ENCODE peak calls at places on chromosome 2, in nine cellular contexts. W is T-cell, D is HTR-8/SVneo, N is GM03348, R is left colon, J is MV-4-11, S is pancreas, A is left ventricle myocardium superior, U is NCI-H345. P is an unnamed sample.

GRCh38 chr2:189249901-189250300 is 70.3 kb upstream of the COL5A2 start:
- DNase-seq in R (no peak), U (no peak), D (no peak), S (no peak), A (no peak), W (no peak), J (no peak), N (no peak), P (no peak)

GRCh38 chr2:234293973-234294372 is 202.9 kb downstream of the ARL4C start:
- DNase-seq in R (no peak), D (no peak), N (no peak), A (no peak), U (no peak), S (no peak), W (no peak), J (no peak), P (no peak)

GRCh38 chr2:151302286-151302878 is 12.9 kb upstream of the NMI start:
- DNase-seq in A (no peak), U (no peak), D (no peak), S (no peak), J (no peak), W (no peak), R (no peak), N (no peak), P (no peak)

GRCh38 chr2:221779614-221780067 is 207.5 kb upstream of the EPHA4 start:
- DNase-seq in D (no peak), W (no peak), J (no peak), S (no peak), N (peak), R (peak), A (no peak), U (no peak), P (no peak)

GRCh38 chr2:200380139-200380561 is 73.7 kb downstream of the SPATS2L start:
- DNase-seq in N (no peak), R (no peak), W (no peak), S (no peak), A (no peak), D (no peak), U (peak), J (no peak), P (peak)

GRCh38 chr2:128941676-128942075 is 623.0 kb upstream of the HS6ST1 start:
- DNase-seq in S (peak), R (no peak), J (no peak), N (no peak), D (no peak), U (peak), W (no peak), A (no peak), P (peak)

GRCh38 chr2:240419321-240419720 is 16.1 kb upstream of the GPC1 start:
- DNase-seq in A (peak), U (no peak), J (no peak), S (peak), W (no peak), R (no peak), D (no peak), N (no peak), P (no peak)

GRCh38 chr2:183614797-183615429 is 490.7 kb downstream of the NUP35 start:
- DNase-seq in J (no peak), W (no peak), D (no peak), A (peak), S (no peak), U (peak), R (no peak), N (no peak), P (no peak)

GRCh38 chr2:222545821-222546540 is 109.9 kb downstream of the FARSB start:
- DNase-seq in W (no peak), D (no peak), R (no peak), U (no peak), N (no peak), S (no peak), A (no peak), J (peak), P (no peak)

GRCh38 chr2:31965094-31965493 is 45.7 kb downstream of the MEMO1 start:
- DNase-seq in S (no peak), W (no peak), A (no peak), N (no peak), D (no peak), R (no peak), J (no peak), U (no peak), P (no peak)

GRCh38 chr2:120748741-120749140 is 13.1 kb downstream of the GLI2 start:
- DNase-seq in S (no peak), A (no peak), U (no peak), R (no peak), W (no peak), D (no peak), J (no peak), N (no peak), P (no peak)

GRCh38 chr2:655626-656025 is 21.6 kb downstream of the TMEM18 start:
- DNase-seq in R (no peak), D (no peak), U (no peak), W (no peak), J (no peak), N (peak), A (no peak), S (no peak), P (no peak)

GRCh38 chr2:239293450-239294430 is 107.1 kb downstream of the HDAC4 start:
- DNase-seq in J (no peak), U (no peak), W (no peak), R (peak), N (no peak), D (no peak), S (no peak), A (no peak), P (peak)

GRCh38 chr2:137659616-137660015 is 304.7 kb upstream of the HNMT start:
- DNase-seq in N (peak), J (no peak), S (no peak), A (no peak), W (no peak), D (peak), R (no peak), U (peak), P (peak)

GRCh38 chr2:177239934-177240600 is 24.5 kb downstream of the NFE2L2 start:
- DNase-seq in S (no peak), U (no peak), D (peak), J (peak), W (no peak), R (peak), N (peak), A (no peak), P (no peak)

GRCh38 chr2:200585730-200586643 is at the start of gene AOX1:
- DNase-seq in N (peak), S (peak), D (no peak), A (peak), J (no peak), U (peak), R (peak), W (no peak), P (peak)

GRCh38 chr2:42049411-42050349 is 1.9 kb downstream of the PKDCC start:
- DNase-seq in S (no peak), W (no peak), J (no peak), D (no peak), R (no peak), A (peak), U (no peak), N (peak), P (no peak)

GRCh38 chr2:47236503-47237215 is 81.6 kb upstream of the STPG4 start:
- DNase-seq in W (no peak), D (no peak), A (no peak), U (no peak), R (no peak), S (no peak), N (no peak), J (no peak), P (no peak)

GRCh38 chr2:58533376-58533775 is 292.3 kb upstream of the FANCL start:
- DNase-seq in W (no peak), A (no peak), S (no peak), J (no peak), N (no peak), U (no peak), D (no peak), R (no peak), P (no peak)

GRCh38 chr2:149363953-149364352 is 33.6 kb downstream of the LYPD6 start:
- DNase-seq in D (no peak), R (no peak), J (no peak), A (no peak), N (no peak), U (no peak), W (no peak), S (no peak), P (no peak)

GRCh38 chr2:104859310-104860130 is 5.6 kb downstream of the POU3F3 start:
- DNase-seq in N (no peak), J (no peak), U (peak), R (no peak), S (no peak), W (no peak), A (no peak), D (no peak), P (no peak)

GRCh38 chr2:111122631-111123421 is 2.1 kb downstream of the BCL2L11 start:
- DNase-seq in S (peak), D (peak), W (no peak), J (peak), U (peak), R (peak), A (peak), N (peak), P (peak)

GRCh38 chr2:38194751-38195150 is 118.8 kb upstream of the CYP1B1 start:
- DNase-seq in A (no peak), S (no peak), N (no peak), W (no peak), D (no peak), U (no peak), J (no peak), R (no peak), P (no peak)

GRCh38 chr2:16324544-16324937 is 341.1 kb downstream of the CYRIA start:
- DNase-seq in A (no peak), R (no peak), U (no peak), W (no peak), J (no peak), D (no peak), S (no peak), N (no peak), P (no peak)

GRCh38 chr2:219611866-219612604 is 14.4 kb downstream of the STK11IP start:
- DNase-seq in A (no peak), J (no peak), N (no peak), W (no peak), D (no peak), S (no peak), U (no peak), R (no peak), P (no peak)

GRCh38 chr2:32355976-32356734 is 668 bp upstream of the BIRC6 start:
- DNase-seq in W (no peak), D (peak), A (no peak), S (no peak), R (no peak), U (peak), N (no peak), J (no peak), P (peak)

GRCh38 chr2:179592167-179592936 is 269.1 kb downstream of the ZNF385B start:
- DNase-seq in U (no peak), S (no peak), D (peak), W (no peak), A (no peak), J (no peak), R (no peak), N (peak), P (no peak)

GRCh38 chr2:67057901-67058703 is 339.0 kb upstream of the ETAA1 start:
- DNase-seq in R (no peak), J (no peak), N (no peak), W (no peak), S (peak), A (no peak), U (no peak), D (no peak), P (no peak)

GRCh38 chr2:42792583-42793313 is at the start of gene HAAO:
- DNase-seq in J (no peak), S (peak), U (no peak), W (no peak), A (peak), D (peak), R (peak), N (peak), P (no peak)

GRCh38 chr2:70556608-70557007 is 3.0 kb upstream of the TGFA start:
- DNase-seq in R (no peak), W (no peak), J (no peak), N (no peak), D (no peak), U (no peak), A (no peak), S (no peak), P (no peak)

GRCh38 chr2:163252199-163252598 is 413.6 kb upstream of the KCNH7 start:
- DNase-seq in W (no peak), J (no peak), S (no peak), U (no peak), D (no peak), N (no peak), R (no peak), A (no peak), P (no peak)

GRCh38 chr2:40554665-40555294 is 102.9 kb upstream of the SLC8A1 start:
- DNase-seq in J (peak), W (no peak), D (peak), R (peak), A (peak), U (peak), N (peak), S (peak), P (peak)

GRCh38 chr2:218218409-218219185 is 1.6 kb downstream of the ARPC2 start:
- DNase-seq in S (no peak), N (no peak), W (no peak), D (no peak), J (peak), U (no peak), A (no peak), R (no peak), P (no peak)

P was measured in DMS79 treated with DMSO at 0.1 percent for 48 hours.